ENCODE peak calls at places on chromosomes 12 and 14, in nine cellular contexts. V is activated gamma-delta T cell treated with anti-CD3 and anti-CD28 coated beads, Interleukin-2, amount 50 U/mL, for 16 hours; I is activated T-helper 1 cell treated with Interleukin-2 at 50 U/mL for 16 hours; O is WERI-Rb-1; N is AG09319; Q is fibroblast of mammary gland; C is activated T-cell treated with anti-CD3 and anti-CD28 coated beads for 1 hour; X is DMS53; L is mammary epithelial cell. R is an unnamed sample.

GRCh38 chr14:39218171-39218769 is 15.4 kb upstream of the MIA2 start:
- DNase-seq in V (no peak), I (no peak), O (no peak), N (no peak), Q (peak), C (no peak), X (peak), L (peak), R (no peak)

GRCh38 chr12:129049917-129050316 is 196.6 kb downstream of the GLT1D1 start:
- DNase-seq in V (no peak), I (no peak), O (no peak), N (no peak), Q (no peak), C (no peak), X (peak), L (no peak), R (no peak)

GRCh38 chr12:55877824-55878223 is 35.1 kb upstream of the MMP19 start:
- DNase-seq in V (no peak), I (no peak), O (no peak), N (no peak), Q (peak), C (no peak), X (no peak), L (no peak), R (no peak)

GRCh38 chr12:120119395-120119973 is 2.9 kb upstream of the RAB35 start:
- DNase-seq in V (no peak), I (no peak), O (no peak), N (no peak), Q (peak), C (no peak), X (peak), L (peak), R (no peak)

GRCh38 chr12:50234347-50234746 is 49.0 kb downstream of the LIMA1 start:
- DNase-seq in V (no peak), I (no peak), O (no peak), N (no peak), Q (peak), C (no peak), X (peak), L (peak), R (no peak)

GRCh38 chr12:27101290-27101689 is 18.9 kb upstream of the C12orf71 start:
- DNase-seq in V (no peak), I (no peak), O (no peak), N (no peak), Q (no peak), C (no peak), X (no peak), L (peak), R (no peak)

GRCh38 chr14:102985665-102986064 is 63.2 kb downstream of the AMN start:
- DNase-seq in V (no peak), I (no peak), O (no peak), N (no peak), Q (no peak), C (no peak), X (no peak), L (no peak), R (peak)

GRCh38 chr12:101785671-101786070 is 45.1 kb downstream of the GNPTAB start:
- DNase-seq in V (no peak), I (no peak), O (no peak), N (no peak), Q (no peak), C (no peak), X (no peak), L (no peak), R (no peak)